ENCODE peak calls at places on chromosomes 4 and X, in eight cellular contexts. I, N, V, F, S, M, C and Y are unnamed samples.

GRCh38 chr4:48831532-48832015 is 686 bp downstream of the OCIAD1 start:
- DNase-seq in I (no peak), N (peak), V (no peak), F (no peak), S (peak), M (no peak), C (no peak), Y (no peak)

GRCh38 chr4:20832821-20833220 is 132.6 kb downstream of the PACRGL start:
- DNase-seq in I (no peak), N (no peak), V (peak), F (no peak), S (peak), M (no peak), C (no peak), Y (no peak)

GRCh38 chr4:87114245-87115062 is 106.0 kb downstream of the KLHL8 start:
- DNase-seq in I (peak), N (no peak), V (no peak), F (no peak), S (no peak), M (no peak), C (no peak), Y (no peak)

GRCh38 chrX:120560405-120560841 is 339 bp downstream of the CUL4B start:
- DNase-seq in I (peak), N (peak), V (peak), F (no peak), S (no peak), M (peak), C (no peak), Y (no peak)

GRCh38 chr4:36242629-36243354 is 1.5 kb downstream of the ARAP2 start:
- DNase-seq in I (no peak), N (no peak), V (peak), F (no peak), S (peak), M (no peak), C (no peak), Y (no peak)

GRCh38 chr4:16079046-16079445 is 4.8 kb downstream of the PROM1 start:
- DNase-seq in I (no peak), N (no peak), V (peak), F (no peak), S (no peak), M (no peak), C (no peak), Y (peak)

GRCh38 chr4:174120446-174121142 is 162.9 kb downstream of the FBXO8 start:
- DNase-seq in I (peak), N (peak), V (peak), F (peak), S (peak), M (no peak), C (peak), Y (peak)

GRCh38 chr4:20724915-20725314 is 24.7 kb downstream of the PACRGL start:
- DNase-seq in I (no peak), N (no peak), V (no peak), F (no peak), S (no peak), M (no peak), C (no peak), Y (no peak)

GRCh38 chr4:14967982-14968381 is 34.3 kb upstream of the CPEB2 start:
- DNase-seq in I (no peak), N (no peak), V (no peak), F (no peak), S (no peak), M (no peak), C (no peak), Y (no peak)

GRCh38 chr4:140131663-140132229 is 22.2 kb downstream of the MAML3 start:
- DNase-seq in I (no peak), N (no peak), V (no peak), F (no peak), S (no peak), M (no peak), C (no peak), Y (no peak)

GRCh38 chr4:162683659-162684370 is 482.9 kb downstream of the NAF1 start:
- DNase-seq in I (no peak), N (no peak), V (peak), F (no peak), S (peak), M (no peak), C (no peak), Y (no peak)

GRCh38 chr4:82721819-82722423 is 76.7 kb downstream of the SCD5 start:
- DNase-seq in I (peak), N (peak), V (peak), F (no peak), S (no peak), M (no peak), C (no peak), Y (no peak)

GRCh38 chr4:124437853-124438495 is 274.6 kb downstream of the ANKRD50 start:
- DNase-seq in I (no peak), N (no peak), V (no peak), F (no peak), S (no peak), M (no peak), C (no peak), Y (no peak)

DNA sequence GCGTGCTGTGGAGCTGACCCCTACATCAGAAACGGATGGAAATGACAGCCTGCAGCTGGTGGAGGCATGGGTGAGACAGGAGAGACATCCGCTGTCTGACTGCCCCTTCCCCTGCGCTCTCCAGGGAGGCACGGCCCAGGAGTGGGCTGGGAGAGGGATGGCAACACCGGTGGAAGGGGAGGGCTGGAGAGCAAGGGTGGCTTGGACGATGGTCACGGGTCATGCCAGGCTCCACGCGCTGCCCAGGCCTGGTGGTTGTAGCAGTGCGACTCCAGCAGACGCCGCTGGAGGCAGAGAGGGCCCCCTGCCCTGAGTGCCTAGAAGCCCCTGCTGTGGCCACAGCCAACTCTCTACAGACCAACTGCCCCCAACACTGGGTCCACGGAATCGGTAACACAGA is 47.9 kb downstream of the GAK start:
- DNase-seq in I (no peak), N (no peak), V (no peak), F (no peak), S (no peak), M (no peak), C (no peak), Y (no peak)
- TF ChIP-seq CTCF in I (no peak), N (no peak), V (no peak), F (no peak), S (no peak), M (no peak), C (no peak), Y (no peak)

DNA sequence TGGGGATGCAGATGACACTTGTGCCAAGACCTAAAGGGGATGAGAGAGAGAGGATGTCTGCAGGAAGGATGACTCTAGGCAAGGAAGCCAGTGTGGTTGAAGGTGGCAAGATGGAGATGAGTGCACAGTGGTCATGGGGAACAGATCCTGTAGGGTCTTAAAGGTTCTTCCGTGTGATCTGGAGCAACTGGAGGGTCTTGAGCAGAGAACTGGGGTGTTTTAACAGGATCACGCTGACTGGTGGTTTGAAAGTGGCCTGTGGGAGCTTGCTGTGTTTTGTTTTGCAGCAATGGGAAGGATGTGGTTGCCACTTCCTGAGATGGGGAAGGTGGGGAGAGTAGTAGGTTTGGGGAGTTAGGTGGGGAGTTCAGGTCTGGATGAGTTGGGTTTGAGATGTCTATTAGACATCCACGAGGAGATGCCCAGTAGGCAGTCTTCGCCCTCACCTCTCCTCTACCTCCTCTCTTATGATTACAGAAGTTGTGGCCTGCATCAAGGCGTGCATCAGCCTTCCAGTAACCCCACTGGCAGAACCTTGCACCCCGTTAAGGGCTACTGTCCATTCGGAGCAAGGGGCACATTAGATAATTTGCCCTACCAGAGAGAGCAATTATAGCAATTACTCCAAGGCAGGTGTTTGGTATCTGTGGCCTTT is 1.4 kb upstream of the STBD1 start:
- DNase-seq in I (no peak), N (no peak), V (no peak), F (no peak), S (no peak), M (no peak), C (no peak), Y (no peak)
- H3K4me3 ChIP-seq in I (no peak), N (no peak), V (peak), F (peak), S (no peak), M (peak), C (peak), Y (no peak)

DNA sequence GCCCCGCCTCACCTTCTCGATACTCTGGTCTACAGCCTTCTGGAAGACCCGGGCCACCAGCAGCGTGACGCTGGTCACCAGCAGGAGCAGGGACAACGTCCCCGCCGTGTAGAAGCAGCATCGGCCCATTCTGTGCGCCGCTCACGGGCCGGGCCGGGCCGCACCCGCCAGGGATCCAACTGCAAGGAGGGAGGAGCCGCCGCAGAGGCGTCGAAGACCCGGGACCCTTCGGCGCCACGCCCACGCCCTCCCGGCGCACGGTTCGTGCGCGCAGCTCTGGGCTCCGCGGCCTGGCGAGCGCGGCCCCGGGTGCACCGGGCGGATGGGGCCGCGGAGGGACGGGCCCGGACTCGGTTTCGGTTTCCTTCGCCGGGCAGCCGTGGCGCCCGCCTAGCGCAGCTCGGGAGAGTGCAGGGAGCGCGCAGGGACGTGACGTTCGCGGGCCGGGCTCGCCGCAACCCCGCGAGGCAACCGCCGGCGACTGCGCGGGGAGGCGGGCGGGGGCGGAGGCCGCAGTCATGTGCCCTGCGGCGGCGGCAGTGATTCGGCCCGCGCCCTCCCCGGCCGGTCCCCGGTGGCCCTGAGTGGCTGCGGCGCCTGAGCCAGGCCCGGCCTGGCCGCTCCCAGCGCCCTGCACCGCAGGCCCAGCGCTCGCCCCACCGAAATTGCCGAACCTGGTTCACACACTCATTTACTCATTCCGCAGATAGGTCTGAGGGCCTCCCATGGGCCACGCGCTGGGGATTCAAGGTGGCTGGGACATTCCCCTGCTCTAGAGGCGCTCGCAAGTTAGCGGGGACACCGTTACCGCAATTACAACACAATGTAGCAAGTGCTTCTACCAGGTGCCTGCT is at the start of gene SCARB2:
- DNase-seq in I (peak), N (no peak), V (peak), F (peak), S (peak), M (peak), C (peak), Y (peak)
- TF ChIP-seq CTCF in I (no peak), N (no peak), V (no peak), F (no peak), S (no peak), M (no peak), C (no peak), Y (no peak)

DNA sequence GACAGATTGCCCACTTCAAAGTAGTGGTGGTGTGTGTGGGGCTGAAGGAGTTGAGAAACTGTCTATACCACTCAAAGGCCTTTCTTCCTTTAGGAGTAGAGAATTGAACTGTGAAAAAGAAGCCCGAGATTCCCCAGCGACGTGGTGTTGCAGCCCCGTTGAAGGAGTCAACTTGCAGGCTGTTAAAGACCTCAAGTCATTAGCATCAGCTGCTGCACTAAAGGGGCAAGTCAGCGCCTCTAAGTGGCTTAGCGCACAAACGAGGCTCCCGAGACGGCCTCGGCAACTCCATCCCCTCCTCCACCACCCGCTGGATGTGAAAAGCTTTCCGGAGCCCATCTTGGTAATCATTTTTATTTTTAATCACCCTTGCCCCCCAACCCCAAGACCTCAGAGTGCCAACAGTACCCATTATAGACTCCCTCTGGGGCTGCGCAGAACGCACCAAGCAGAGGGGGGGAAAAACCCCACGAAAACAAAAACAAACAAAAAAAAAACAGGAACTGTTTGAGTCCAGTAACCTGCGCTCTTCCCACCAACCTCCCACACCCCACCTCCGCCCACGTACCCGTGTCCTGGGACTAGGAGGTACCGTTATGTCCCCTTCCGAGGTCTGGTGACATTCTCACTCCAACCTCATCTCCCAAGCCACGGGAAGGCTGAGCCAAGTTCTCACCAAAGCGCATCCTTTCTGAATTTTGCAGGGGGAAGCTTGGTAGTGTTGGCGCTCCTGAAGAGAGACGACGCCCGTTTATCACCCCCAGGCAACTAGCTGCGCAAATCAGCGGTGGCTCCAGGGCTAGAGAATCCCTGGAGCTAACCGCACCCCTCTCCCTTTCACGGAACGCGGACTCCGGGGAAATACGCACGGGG is 808 bp upstream of the PRDM8 start:
- DNase-seq in I (no peak), N (no peak), V (no peak), F (no peak), S (no peak), M (no peak), C (no peak), Y (no peak)
- H3K4me3 ChIP-seq in I (peak), N (no peak), V (peak), F (peak), S (peak), M (peak), C (peak), Y (no peak)

DNA sequence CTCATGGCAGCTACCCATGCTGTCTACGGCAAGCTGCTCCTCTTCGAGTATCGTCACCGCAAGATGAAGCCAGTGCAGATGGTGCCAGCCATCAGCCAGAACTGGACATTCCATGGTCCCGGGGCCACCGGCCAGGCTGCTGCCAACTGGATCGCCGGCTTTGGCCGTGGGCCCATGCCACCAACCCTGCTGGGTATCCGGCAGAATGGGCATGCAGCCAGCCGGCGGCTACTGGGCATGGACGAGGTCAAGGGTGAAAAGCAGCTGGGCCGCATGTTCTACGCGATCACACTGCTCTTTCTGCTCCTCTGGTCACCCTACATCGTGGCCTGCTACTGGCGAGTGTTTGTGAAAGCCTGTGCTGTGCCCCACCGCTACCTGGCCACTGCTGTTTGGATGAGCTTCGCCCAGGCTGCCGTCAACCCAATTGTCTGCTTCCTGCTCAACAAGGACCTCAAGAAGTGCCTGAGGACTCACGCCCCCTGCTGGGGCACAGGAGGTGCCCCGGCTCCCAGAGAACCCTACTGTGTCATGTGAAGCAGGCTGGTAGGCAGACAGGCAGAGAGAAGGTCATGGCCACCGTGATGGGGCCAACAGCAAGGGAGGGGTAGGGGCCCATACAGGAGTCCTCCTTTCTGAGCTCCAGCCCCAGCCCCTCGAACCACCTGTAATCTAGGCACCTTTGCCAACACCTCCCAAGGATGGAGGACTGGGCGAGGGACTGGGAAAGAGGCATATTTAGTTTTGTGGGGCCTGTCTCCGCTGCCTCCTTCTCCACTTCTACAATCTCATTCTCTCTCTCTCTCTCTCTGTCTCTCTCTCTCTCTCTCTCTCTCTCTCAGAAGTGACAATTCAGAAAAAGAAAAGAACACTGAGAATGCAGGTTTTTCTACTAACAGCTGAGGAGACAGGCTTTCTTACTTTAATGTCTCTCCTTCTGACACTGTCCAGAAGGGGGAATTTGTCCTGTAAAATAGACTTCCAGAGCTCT is 4.7 kb upstream of the TSPYL2 start:
- DNase-seq in I (no peak), N (no peak), V (no peak), F (no peak), S (no peak), M (no peak), C (no peak), Y (no peak)
- TF ChIP-seq CTCF in I (no peak), N (no peak), V (no peak), F (peak), S (no peak), M (no peak), C (no peak), Y (peak)

GRCh38 chrX:15749642-15750610 is 11.9 kb downstream of the CA5B start:
- DNase-seq in I (no peak), N (peak), V (no peak), F (no peak), S (no peak), M (peak), C (no peak), Y (no peak)

GRCh38 chrX:15750611-15751159 is 12.6 kb downstream of the CA5B start:
- DNase-seq in I (no peak), N (no peak), V (no peak), F (no peak), S (peak), M (no peak), C (no peak), Y (no peak)

GRCh38 chrX:15747626-15748173 is 9.6 kb downstream of the CA5B start:
- DNase-seq in I (no peak), N (no peak), V (no peak), F (no peak), S (no peak), M (no peak), C (no peak), Y (no peak)

GRCh38 chrX:15755091-15755490 is 17.0 kb downstream of the CA5B start:
- DNase-seq in I (no peak), N (no peak), V (no peak), F (no peak), S (no peak), M (no peak), C (no peak), Y (no peak)

GRCh38 chrX:15751160-15751819 is 13.2 kb downstream of the CA5B start:
- DNase-seq in I (no peak), N (no peak), V (peak), F (no peak), S (peak), M (no peak), C (no peak), Y (no peak)
- H3K4me3 ChIP-seq in I (no peak), N (no peak), V (no peak), F (no peak), S (no peak), M (no peak), C (no peak), Y (no peak)

DNA sequence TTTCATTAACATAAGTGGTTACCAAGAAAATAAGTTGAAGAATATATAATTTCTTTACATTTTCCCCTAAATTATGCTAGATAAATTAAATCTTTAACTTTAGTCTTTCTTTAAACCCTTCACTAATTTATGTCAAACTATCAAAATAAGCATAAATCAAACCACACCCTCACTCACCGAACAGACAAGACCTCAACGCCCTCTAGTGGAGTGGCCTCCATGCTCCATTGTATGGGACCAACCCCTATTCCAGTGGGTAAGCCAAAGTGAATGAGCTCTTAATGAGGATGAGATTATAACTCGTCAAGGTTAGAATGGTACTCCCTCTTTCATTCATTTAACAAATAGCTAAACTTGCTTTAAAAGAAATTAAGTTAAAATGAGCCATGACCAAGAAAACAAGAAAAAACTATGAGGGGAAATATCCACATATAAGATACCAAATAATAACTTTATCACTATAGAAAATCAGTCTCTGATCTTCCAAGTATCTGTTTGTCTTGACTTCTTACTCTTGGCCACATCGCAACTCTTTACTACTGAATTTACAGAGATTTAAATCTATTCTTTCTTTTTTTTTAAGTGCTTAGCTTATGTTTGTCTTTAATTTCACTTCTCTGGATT is 15.6 kb upstream of the BBS12 start:
- DNase-seq in I (peak), N (peak), V (peak), F (peak), S (peak), M (peak), C (no peak), Y (no peak)
- TF ChIP-seq CTCF in I (peak), N (peak), V (peak), F (peak), S (peak), M (peak), C (peak), Y (peak)